ENCODE peak calls at places on chromosome 13, in five cellular contexts. Y, M, W, F and O are unnamed samples.

GRCh38 chr13:97879646-97880297 is 73.7 kb upstream of the IPO5 start:
- DNase-seq in F (peak), M (peak), Y (peak), W (no peak), O (no peak)

GRCh38 chr13:29294869-29295268 is 300.6 kb downstream of the SLC7A1 start:
- DNase-seq in W (no peak), Y (peak), M (no peak), F (no peak), O (no peak)

GRCh38 chr13:26914624-26915023 is 154.0 kb upstream of the GPR12 start:
- DNase-seq in M (no peak), Y (peak), F (no peak), W (peak), O (no peak)

GRCh38 chr13:112434032-112434431 is 57.9 kb downstream of the SPACA7 start:
- DNase-seq in Y (no peak), F (no peak), W (no peak), M (no peak), O (no peak)

GRCh38 chr13:27362064-27362751 is 62.2 kb upstream of the GTF3A start:
- DNase-seq in Y (peak), W (peak), M (peak), F (peak), O (peak)

GRCh38 chr13:39688699-39689405 is 33.4 kb downstream of the COG6 start:
- DNase-seq in M (no peak), F (no peak), W (no peak), Y (peak), O (no peak)

GRCh38 chr13:59946924-59947323 is 216.8 kb downstream of the DIAPH3 start:
- DNase-seq in W (no peak), M (peak), F (peak), Y (peak), O (no peak)

GRCh38 chr13:27006519-27007161 is 165.0 kb downstream of the USP12 start:
- DNase-seq in Y (peak), W (peak), F (no peak), M (no peak), O (no peak)

DNA sequence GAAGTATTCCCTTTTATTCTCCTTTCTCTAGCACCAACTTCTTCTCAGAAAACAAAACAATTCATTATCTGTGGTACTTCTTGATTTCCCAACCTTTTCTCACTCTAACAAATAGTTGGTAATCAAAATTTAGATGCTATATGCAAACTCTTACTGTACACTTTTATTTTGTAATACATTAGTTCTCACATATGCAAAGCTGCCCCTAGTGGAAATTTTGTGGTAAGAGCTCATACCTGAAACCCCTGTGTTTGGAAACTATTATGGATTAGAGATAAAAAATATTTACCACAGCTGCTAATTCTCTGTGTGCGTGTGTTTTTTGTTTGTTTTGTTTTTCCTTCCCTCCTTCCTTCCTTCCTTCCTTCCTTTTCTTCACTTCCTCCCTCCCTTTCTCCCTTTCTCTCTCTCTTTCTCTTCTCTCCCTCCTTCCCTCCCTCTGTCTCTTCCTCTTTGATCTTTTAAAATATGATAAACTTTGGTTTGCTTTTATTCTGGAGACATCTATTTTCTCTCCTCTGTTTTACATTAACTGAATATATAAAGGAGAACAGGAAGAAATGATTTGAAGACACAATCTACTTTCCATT is 537.4 kb downstream of the SLITRK6 start:
- DNase-seq in Y (peak), F (no peak), W (no peak), M (no peak), O (no peak)
- TF ChIP-seq CTCF in Y (peak), F (peak), W (peak), M (peak), O (no peak)

DNA sequence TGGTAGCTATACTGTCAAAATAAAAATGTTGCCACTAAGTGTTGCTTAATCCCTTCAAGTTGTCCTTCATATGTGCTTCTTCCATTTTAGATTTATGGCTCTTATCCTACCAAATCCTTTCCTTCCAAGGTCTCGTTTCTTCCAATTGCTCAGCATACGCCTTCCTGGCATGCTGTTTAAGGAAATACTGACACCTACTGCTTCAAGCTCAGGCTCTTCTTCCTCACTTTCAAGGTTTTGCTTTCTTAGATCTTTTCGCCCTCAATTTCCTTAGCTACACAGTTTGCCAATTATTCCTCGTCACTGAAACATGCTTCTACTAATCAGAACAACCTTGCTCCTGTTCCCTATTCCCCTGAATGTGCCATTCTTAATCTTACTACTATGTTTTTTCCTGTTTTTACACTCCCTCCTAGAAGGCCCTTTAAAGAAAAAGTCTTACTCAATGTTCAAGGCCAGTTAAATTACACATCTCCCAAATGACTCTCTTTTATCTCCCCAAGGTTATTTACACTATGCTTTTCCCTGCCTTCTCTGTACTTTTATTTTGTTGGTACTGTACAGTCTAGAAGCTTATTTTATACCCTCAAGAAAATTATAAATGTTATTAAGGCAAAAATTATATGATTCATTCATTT is 343.1 kb downstream of the MZT1 start:
- DNase-seq in W (no peak), Y (peak), F (no peak), M (no peak), O (no peak)
- TF ChIP-seq CTCF in W (no peak), Y (peak), F (no peak), M (no peak), O (no peak)

DNA sequence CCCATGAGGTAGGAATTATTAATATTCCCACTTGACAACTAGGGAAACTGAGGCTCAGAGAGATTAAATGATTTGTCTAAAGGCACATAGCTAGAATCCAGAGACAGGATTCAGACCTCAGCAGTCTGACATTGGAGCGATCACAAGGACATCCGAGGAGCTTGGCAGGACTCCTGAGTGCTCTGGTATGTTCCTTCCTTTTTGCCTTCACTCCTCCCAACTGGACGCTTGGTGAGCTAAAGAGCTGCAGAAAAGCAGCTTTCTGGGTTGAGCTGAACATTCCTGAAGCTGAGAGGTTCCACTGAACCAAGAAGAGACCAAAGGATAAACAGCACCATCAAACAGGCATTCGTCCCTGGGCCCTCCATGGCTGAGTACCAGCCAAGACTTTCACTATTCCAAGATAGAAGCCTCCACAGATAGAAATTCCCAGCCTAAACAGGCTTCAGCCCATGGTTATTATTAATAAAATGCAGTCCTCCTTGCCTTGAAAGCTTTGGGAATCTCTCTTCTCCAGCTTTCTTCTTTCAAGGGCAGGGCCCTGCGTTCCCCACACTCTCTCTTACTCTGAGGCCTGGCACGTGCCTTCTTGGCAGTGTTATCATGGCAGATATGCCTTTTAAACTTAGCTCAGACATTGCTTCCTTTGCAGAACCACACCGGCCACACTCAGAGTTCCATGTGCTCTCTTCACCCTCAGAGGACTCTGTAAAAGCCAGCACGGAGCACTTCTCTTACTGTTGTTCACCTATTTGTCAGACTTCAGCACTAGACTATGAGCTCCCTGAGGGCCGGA is 97.1 kb downstream of the CYSLTR2 start:
- DNase-seq in W (no peak), Y (peak), F (no peak), M (no peak), O (no peak)
- TF ChIP-seq CTCF in W (no peak), Y (peak), F (peak), M (no peak), O (no peak)

DNA sequence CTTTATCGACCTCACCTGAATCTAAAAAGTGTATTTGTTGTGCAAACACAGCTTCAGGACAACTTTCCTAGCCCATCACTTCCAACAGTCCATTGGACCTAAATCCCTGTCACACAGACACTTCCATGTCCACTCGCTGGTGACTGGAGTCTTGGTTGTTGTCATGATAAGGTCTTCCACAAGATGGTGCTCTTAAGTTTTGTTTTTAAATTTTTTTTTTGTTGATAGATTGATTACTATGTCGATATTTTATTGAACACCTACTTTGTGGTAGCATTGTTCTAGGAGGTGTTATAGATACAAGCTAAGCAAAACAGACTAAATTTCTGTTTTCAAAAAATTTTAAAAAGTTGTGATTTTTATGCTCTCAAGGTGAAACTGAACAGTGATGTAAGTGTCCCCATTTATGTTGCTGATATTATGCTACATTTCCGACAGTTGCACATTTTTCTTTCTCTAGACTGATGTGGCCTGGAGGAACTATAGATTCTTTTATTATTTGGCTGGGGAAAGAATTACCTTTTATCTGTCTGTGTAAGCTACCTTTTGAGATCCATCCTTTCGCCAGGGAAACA is 8.1 kb upstream of the ERICH6B start:
- DNase-seq in F (no peak), M (no peak), Y (peak), W (no peak), O (no peak)
- TF ChIP-seq CTCF in F (peak), M (peak), Y (peak), W (peak), O (peak)

GRCh38 chr13:114065141-114065925 is 67.1 kb downstream of the RASA3 start:
- DNase-seq in F (peak), W (no peak), M (peak), Y (peak), O (peak)
- TF ChIP-seq CTCF in F (no peak), W (no peak), M (no peak), Y (no peak), O (no peak)

GRCh38 chr13:107669356-107669755 is 546.0 kb downstream of the LIG4 start:
- DNase-seq in Y (peak), W (no peak), F (no peak), M (peak), O (no peak)

DNA sequence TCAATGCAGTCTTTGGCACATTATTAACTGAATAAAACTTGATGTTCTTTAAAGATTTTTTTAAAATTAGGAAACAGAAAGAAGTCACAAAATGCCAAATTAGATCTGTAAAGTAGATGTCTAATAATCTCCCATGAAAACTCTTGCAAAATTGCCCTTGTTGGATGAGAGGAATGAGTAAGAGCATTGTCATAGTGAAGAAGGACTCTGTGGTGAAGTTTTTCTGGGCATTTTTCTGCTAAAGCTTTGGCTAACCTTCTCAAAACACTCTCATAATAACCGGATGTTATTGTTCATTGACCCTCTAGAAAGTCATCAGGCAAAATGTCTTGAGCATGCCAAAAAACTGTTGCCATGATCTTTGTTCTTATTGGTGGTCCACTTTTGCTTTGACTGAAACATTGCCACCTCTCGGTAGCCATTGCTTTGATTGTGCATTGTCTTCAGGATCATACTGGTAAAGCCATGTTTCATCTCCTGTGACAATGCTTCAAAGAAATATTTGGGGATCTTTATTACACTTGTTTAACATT is 549.3 kb downstream of the LIG4 start:
- DNase-seq in M (no peak), F (no peak), W (no peak), Y (no peak), O (no peak)
- TF ChIP-seq CTCF in M (no peak), F (no peak), W (no peak), Y (no peak), O (no peak)

DNA sequence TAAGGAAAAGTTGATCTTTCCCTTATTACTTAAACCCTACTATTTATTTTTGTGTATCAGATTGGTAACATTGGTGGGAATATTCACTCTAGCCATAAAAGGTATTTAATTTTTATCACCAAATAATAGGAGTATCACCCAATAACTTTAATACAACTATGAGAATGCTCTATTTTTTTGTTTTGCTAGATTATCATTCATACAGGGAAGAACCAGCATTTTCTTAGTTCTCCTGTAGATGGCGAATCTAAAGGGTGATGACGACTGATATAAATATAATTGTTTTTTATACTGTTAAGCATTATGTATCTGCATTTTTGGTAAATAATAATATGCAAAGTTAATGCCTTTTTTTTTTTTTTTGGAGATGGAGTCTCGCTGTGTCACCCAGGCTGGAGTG is 7.9 kb upstream of the FRY start:
- DNase-seq in Y (peak), M (no peak), F (no peak), W (no peak), O (no peak)
- TF ChIP-seq CTCF in Y (peak), M (peak), F (peak), W (no peak), O (no peak)

GRCh38 chr13:80338781-80339577 is 1.9 kb downstream of the SPRY2 start:
- DNase-seq in F (peak), M (peak), W (peak), Y (peak), O (peak)
- TF ChIP-seq CTCF in F (peak), M (peak), W (no peak), Y (peak), O (no peak)